ENCODE peak calls at places on chromosomes 3 and 15, in seven cellular contexts. P is cardiac fibroblast; B is COLO829; Q is CD8-positive, alpha-beta memory T cell; H is SJSA1; G is progenitor cell of endocrine pancreas; W is endothelial cell. F is an unnamed sample.

GRCh38 chr15:53716909-53717878 is 42.3 kb downstream of the WDR72 start:
- DNase-seq in B (no peak), P (no peak), G (no peak), Q (no peak), W (no peak), H (no peak), F (no peak)

GRCh38 chr3:28240440-28240839 is 979 bp upstream of the CMC1 start:
- DNase-seq in Q (no peak), B (no peak), H (no peak), P (no peak), G (no peak), W (peak; percentile 12), F (no peak)

GRCh38 chr3:129023909-129024308 is 22.8 kb downstream of the EFCC1 start:
- DNase-seq in P (peak; percentile 40), W (no peak), H (no peak), B (no peak), Q (no peak), G (no peak), F (no peak)

GRCh38 chr15:44532689-44533088 is 4.3 kb upstream of the EIF3J start:
- DNase-seq in P (no peak), W (no peak), Q (no peak), H (no peak), G (no peak), B (no peak), F (no peak)

GRCh38 chr15:28093761-28094535 is 5.2 kb downstream of the OCA2 start:
- DNase-seq in Q (no peak), G (no peak), B (no peak), H (no peak), W (no peak), P (no peak), F (no peak)

GRCh38 chr3:51559266-51559907 is 20.9 kb downstream of the RAD54L2 start:
- DNase-seq in B (no peak), G (no peak), W (no peak), H (no peak), Q (no peak), P (peak; percentile 71), F (no peak)

GRCh38 chr3:111967651-111968274 is 11.1 kb upstream of the ABHD10 start:
- DNase-seq in Q (peak; percentile 61), H (peak; percentile 78), W (peak; percentile 86), P (peak; percentile 89), B (peak; percentile 61), G (peak; percentile 71), F (peak; percentile 74)

GRCh38 chr3:51434746-51435323 is 43.8 kb downstream of the RBM15B start:
- DNase-seq in W (peak; percentile 50), P (peak; percentile 72), Q (no peak), G (no peak), H (no peak), B (peak; percentile 55), F (no peak)

GRCh38 chr3:161350916-161351315 is 20.4 kb downstream of the SPTSSB start:
- DNase-seq in Q (no peak), P (no peak), H (no peak), G (no peak), B (no peak), W (no peak), F (no peak)

GRCh38 chr3:38578081-38578475 is 71.4 kb downstream of the SCN5A start:
- DNase-seq in B (no peak), Q (no peak), P (no peak), G (peak; percentile 3), H (no peak), W (no peak), F (no peak)

GRCh38 chr15:99268431-99268830 is 17.1 kb downstream of the LRRC28 start:
- DNase-seq in G (no peak), H (no peak), P (no peak), W (no peak), B (no peak), Q (no peak), F (no peak)

GRCh38 chr3:7709383-7710082 is 792.1 kb upstream of the LMCD1 start:
- DNase-seq in W (no peak), B (no peak), H (no peak), P (peak; percentile 26), Q (no peak), G (no peak), F (no peak)

GRCh38 chr15:25248583-25249235 is 190.1 kb downstream of the UBE3A start:
- DNase-seq in Q (no peak), P (no peak), H (no peak), W (no peak), G (peak; percentile 4), B (no peak), F (no peak)

GRCh38 chr3:11020764-11021163 is 28.2 kb downstream of the SLC6A1 start:
- DNase-seq in B (no peak), G (no peak), H (no peak), P (no peak), Q (no peak), W (no peak), F (no peak)

GRCh38 chr3:15512173-15512572 is 9.3 kb downstream of the COLQ start:
- DNase-seq in P (peak; percentile 25), Q (no peak), B (no peak), W (no peak), H (no peak), G (no peak), F (no peak)

GRCh38 chr15:100252779-100253417 is 88.9 kb downstream of the ADAMTS17 start:
- DNase-seq in W (no peak), Q (no peak), G (no peak), B (no peak), H (peak; percentile 8), P (no peak), F (no peak)

GRCh38 chr3:42914771-42915515 is 9.0 kb downstream of the ZNF662 start:
- DNase-seq in Q (no peak), W (no peak), G (no peak), P (peak; percentile 15), H (no peak), B (no peak), F (no peak)

GRCh38 chr15:55168350-55168974 is 28.3 kb downstream of the RSL24D1 start:
- DNase-seq in H (peak; percentile 53), Q (peak; percentile 26), B (peak; percentile 53), G (peak; percentile 32), P (peak; percentile 76), W (peak; percentile 69), F (peak; percentile 6)

GRCh38 chr3:16063603-16064002 is 110.9 kb upstream of the GALNT15 start:
- DNase-seq in P (no peak), W (no peak), G (no peak), H (no peak), Q (no peak), B (peak; percentile 73), F (no peak)

GRCh38 chr3:191388823-191389222 is 58.5 kb upstream of the UTS2B start:
- DNase-seq in B (no peak), G (no peak), W (no peak), Q (no peak), H (no peak), P (peak; percentile 39), F (no peak)

GRCh38 chr3:119631529-119631928 is 28.9 kb downstream of the POPDC2 start:
- DNase-seq in W (no peak), Q (no peak), G (no peak), P (no peak), B (peak; percentile 46), H (no peak), F (no peak)

GRCh38 chr3:133474251-133474801 is 74.5 kb downstream of the BFSP2 start:
- DNase-seq in G (no peak), Q (no peak), B (no peak), P (peak; percentile 66), H (peak; percentile 56), W (no peak), F (no peak)

GRCh38 chr3:56904526-56905245 is 102.9 kb upstream of the ARHGEF3 start:
- DNase-seq in G (no peak), B (no peak), H (no peak), P (no peak), W (no peak), Q (no peak), F (no peak)

GRCh38 chr3:188760408-188760807 is 411.4 kb upstream of the TPRG1 start:
- DNase-seq in B (no peak), G (no peak), Q (no peak), W (no peak), P (peak; percentile 36), H (no peak), F (no peak)

GRCh38 chr3:41137686-41138111 is 61.6 kb upstream of the CTNNB1 start:
- DNase-seq in W (no peak), H (no peak), Q (no peak), G (no peak), B (no peak), P (no peak), F (no peak)

GRCh38 chr3:127798716-127799115 is 23.6 kb downstream of the MGLL start:
- DNase-seq in Q (no peak), G (no peak), H (no peak), P (no peak), B (no peak), W (no peak), F (no peak)

GRCh38 chr3:124411729-124412128 is 318.5 kb upstream of the UMPS start:
- DNase-seq in G (no peak), H (no peak), B (no peak), Q (no peak), P (no peak), W (no peak), F (no peak)

GRCh38 chr3:195172285-195172684 is 98.7 kb downstream of the XXYLT1 start:
- DNase-seq in B (no peak), Q (no peak), P (no peak), G (no peak), H (no peak), W (no peak), F (no peak)

GRCh38 chr3:96779810-96780209 is 34.6 kb upstream of the EPHA6 start:
- DNase-seq in P (no peak), B (no peak), G (no peak), H (no peak), Q (no peak), W (no peak), F (no peak)

GRCh38 chr3:58421004-58421403 is 12.6 kb downstream of the PDHB start:
- DNase-seq in W (no peak), Q (no peak), H (no peak), B (no peak), P (no peak), G (no peak), F (no peak)

GRCh38 chr3:188037116-188037718 is 116.7 kb upstream of the LPP start:
- DNase-seq in Q (no peak), W (peak; percentile 12), B (no peak), P (peak; percentile 65), G (no peak), H (no peak), F (no peak)

GRCh38 chr15:35991386-35991785 is 445.4 kb upstream of the DPH6 start:
- DNase-seq in B (no peak), P (no peak), Q (no peak), H (no peak), W (no peak), G (no peak), F (no peak)

GRCh38 chr3:124084398-124084881 is 92.5 kb upstream of the ROPN1 start:
- DNase-seq in G (no peak), P (peak; percentile 28), H (no peak), W (no peak), B (no peak), Q (no peak), F (no peak)

GRCh38 chr15:50876989-50877360 is 31.5 kb upstream of the AP4E1 start:
- DNase-seq in Q (peak; percentile 55), G (peak; percentile 66), H (peak; percentile 81), W (peak; percentile 83), P (peak; percentile 96), B (peak; percentile 63), F (peak; percentile 70)

GRCh38 chr3:126356373-126357298 is 572 bp downstream of the KLF15 start:
- DNase-seq in P (peak; percentile 7), B (peak; percentile 29), G (peak; percentile 31), H (no peak), Q (no peak), W (no peak), F (no peak)

GRCh38 chr15:62392411-62392810 is 227.3 kb upstream of the C2CD4B start:
- DNase-seq in H (no peak), B (no peak), Q (no peak), P (peak; percentile 35), G (no peak), W (peak; percentile 6), F (peak; percentile 33)